ENCODE peak calls at places on chromosome 22, in nine cellular contexts. One of them, this sample, is unnamed.

GRCh38 chr22:31343235-31344191 is 2.6 kb downstream of the PATZ1 start:
- DNase-seq in Peyer's patch: peak; percentile 60
- DNase-seq in chondrocyte: no peak
- DNase-seq in AG09319: no peak
- DNase-seq in CD8-positive, alpha-beta T cell: no peak
- DNase-seq in HFFc6: no peak
- DNase-seq in ovary: peak; percentile 61
- DNase-seq in astrocyte of the spinal cord: no peak
- DNase-seq in endothelial cell of umbilical vein: peak; percentile 46
- DNase-seq in this sample: no peak

GRCh38 chr22:26321469-26321913 is 107.6 kb upstream of the ASPHD2 start:
- DNase-seq in Peyer's patch: no peak
- DNase-seq in chondrocyte: no peak
- DNase-seq in AG09319: peak; percentile 38
- DNase-seq in CD8-positive, alpha-beta T cell: no peak
- DNase-seq in HFFc6: peak; percentile 86
- DNase-seq in ovary: no peak
- DNase-seq in astrocyte of the spinal cord: peak; percentile 31
- DNase-seq in endothelial cell of umbilical vein: no peak
- DNase-seq in this sample: peak; percentile 90

GRCh38 chr22:24025475-24025874 is 14.4 kb downstream of the CABIN1 start:
- DNase-seq in Peyer's patch: no peak
- DNase-seq in chondrocyte: no peak
- DNase-seq in AG09319: no peak
- DNase-seq in CD8-positive, alpha-beta T cell: no peak
- DNase-seq in HFFc6: no peak
- DNase-seq in ovary: no peak
- DNase-seq in astrocyte of the spinal cord: no peak
- DNase-seq in endothelial cell of umbilical vein: no peak
- DNase-seq in this sample: no peak

GRCh38 chr22:45480717-45481116 is 22.0 kb upstream of the FBLN1 start:
- DNase-seq in Peyer's patch: no peak
- DNase-seq in chondrocyte: no peak
- DNase-seq in AG09319: no peak
- DNase-seq in CD8-positive, alpha-beta T cell: no peak
- DNase-seq in HFFc6: no peak
- DNase-seq in ovary: no peak
- DNase-seq in astrocyte of the spinal cord: no peak
- DNase-seq in endothelial cell of umbilical vein: no peak
- DNase-seq in this sample: no peak

GRCh38 chr22:35517769-35518530 is 22.7 kb upstream of the RASD2 start:
- DNase-seq in Peyer's patch: peak; percentile 66
- DNase-seq in chondrocyte: no peak
- DNase-seq in AG09319: no peak
- DNase-seq in CD8-positive, alpha-beta T cell: no peak
- DNase-seq in HFFc6: no peak
- DNase-seq in ovary: no peak
- DNase-seq in astrocyte of the spinal cord: no peak
- DNase-seq in endothelial cell of umbilical vein: no peak
- DNase-seq in this sample: no peak

GRCh38 chr22:23248583-23248982 is 68.3 kb downstream of the BCR start:
- DNase-seq in Peyer's patch: no peak
- DNase-seq in chondrocyte: no peak
- DNase-seq in AG09319: no peak
- DNase-seq in CD8-positive, alpha-beta T cell: no peak
- DNase-seq in HFFc6: no peak
- DNase-seq in ovary: no peak
- DNase-seq in astrocyte of the spinal cord: peak; percentile 44
- DNase-seq in endothelial cell of umbilical vein: peak; percentile 35
- DNase-seq in this sample: no peak

GRCh38 chr22:41573677-41574264 is 13.0 kb downstream of the CSDC2 start:
- DNase-seq in Peyer's patch: no peak
- DNase-seq in chondrocyte: no peak
- DNase-seq in AG09319: no peak
- DNase-seq in CD8-positive, alpha-beta T cell: no peak
- DNase-seq in HFFc6: no peak
- DNase-seq in ovary: no peak
- DNase-seq in astrocyte of the spinal cord: no peak
- DNase-seq in endothelial cell of umbilical vein: no peak
- DNase-seq in this sample: no peak

GRCh38 chr22:22935056-22935545 is 47.5 kb downstream of the IGLL5 start:
- DNase-seq in Peyer's patch: no peak
- DNase-seq in chondrocyte: peak; percentile 59
- DNase-seq in AG09319: no peak
- DNase-seq in CD8-positive, alpha-beta T cell: no peak
- DNase-seq in HFFc6: no peak
- DNase-seq in ovary: no peak
- DNase-seq in astrocyte of the spinal cord: no peak
- DNase-seq in endothelial cell of umbilical vein: no peak
- DNase-seq in this sample: no peak

GRCh38 chr22:22316589-22316988 is 72.0 kb downstream of the VPREB1 start:
- DNase-seq in Peyer's patch: no peak
- DNase-seq in chondrocyte: no peak
- DNase-seq in AG09319: no peak
- DNase-seq in CD8-positive, alpha-beta T cell: no peak
- DNase-seq in HFFc6: no peak
- DNase-seq in ovary: no peak
- DNase-seq in astrocyte of the spinal cord: no peak
- DNase-seq in endothelial cell of umbilical vein: no peak
- DNase-seq in this sample: no peak

GRCh38 chr22:24370426-24370825 is 57.0 kb upstream of the ADORA2A start:
- DNase-seq in Peyer's patch: no peak
- DNase-seq in chondrocyte: no peak
- DNase-seq in AG09319: no peak
- DNase-seq in CD8-positive, alpha-beta T cell: no peak
- DNase-seq in HFFc6: no peak
- DNase-seq in ovary: no peak
- DNase-seq in astrocyte of the spinal cord: no peak
- DNase-seq in endothelial cell of umbilical vein: peak; percentile 62
- DNase-seq in this sample: no peak

GRCh38 chr22:40107756-40108437 is 69.8 kb upstream of the TNRC6B start:
- DNase-seq in Peyer's patch: no peak
- DNase-seq in chondrocyte: no peak
- DNase-seq in AG09319: peak; percentile 16
- DNase-seq in CD8-positive, alpha-beta T cell: no peak
- DNase-seq in HFFc6: peak; percentile 58
- DNase-seq in ovary: no peak
- DNase-seq in astrocyte of the spinal cord: peak; percentile 5
- DNase-seq in endothelial cell of umbilical vein: no peak
- DNase-seq in this sample: no peak

GRCh38 chr22:33242078-33242477 is 183.9 kb upstream of the SYN3 start:
- DNase-seq in Peyer's patch: no peak
- DNase-seq in chondrocyte: no peak
- DNase-seq in AG09319: no peak
- DNase-seq in CD8-positive, alpha-beta T cell: no peak
- DNase-seq in HFFc6: no peak
- DNase-seq in ovary: no peak
- DNase-seq in astrocyte of the spinal cord: no peak
- DNase-seq in endothelial cell of umbilical vein: no peak
- DNase-seq in this sample: no peak

GRCh38 chr22:22616636-22617035 is 27.8 kb upstream of the GGTLC2 start:
- DNase-seq in Peyer's patch: no peak
- DNase-seq in chondrocyte: no peak
- DNase-seq in AG09319: no peak
- DNase-seq in CD8-positive, alpha-beta T cell: no peak
- DNase-seq in HFFc6: no peak
- DNase-seq in ovary: no peak
- DNase-seq in astrocyte of the spinal cord: no peak
- DNase-seq in endothelial cell of umbilical vein: no peak
- DNase-seq in this sample: no peak

GRCh38 chr22:24494535-24495364 is at the start of gene UPB1:
- DNase-seq in Peyer's patch: peak; percentile 55
- DNase-seq in chondrocyte: peak; percentile 91
- DNase-seq in AG09319: no peak
- DNase-seq in CD8-positive, alpha-beta T cell: no peak
- DNase-seq in HFFc6: no peak
- DNase-seq in ovary: no peak
- DNase-seq in astrocyte of the spinal cord: no peak
- DNase-seq in endothelial cell of umbilical vein: no peak
- DNase-seq in this sample: no peak

GRCh38 chr22:28882545-28882877 is 861 bp upstream of the ZNRF3 start:
- DNase-seq in Peyer's patch: no peak
- DNase-seq in chondrocyte: no peak
- DNase-seq in AG09319: no peak
- DNase-seq in CD8-positive, alpha-beta T cell: no peak
- DNase-seq in HFFc6: no peak
- DNase-seq in ovary: no peak
- DNase-seq in astrocyte of the spinal cord: peak; percentile 21
- DNase-seq in endothelial cell of umbilical vein: no peak
- DNase-seq in this sample: no peak

GRCh38 chr22:28883657-28883916 is 215 bp downstream of the ZNRF3 start:
- DNase-seq in Peyer's patch: no peak
- DNase-seq in chondrocyte: peak; percentile 63
- DNase-seq in AG09319: no peak
- DNase-seq in CD8-positive, alpha-beta T cell: no peak
- DNase-seq in HFFc6: no peak
- DNase-seq in ovary: no peak
- DNase-seq in astrocyte of the spinal cord: no peak
- DNase-seq in endothelial cell of umbilical vein: no peak
- DNase-seq in this sample: no peak

GRCh38 chr22:28884754-28885375 is 1.5 kb downstream of the ZNRF3 start:
- DNase-seq in Peyer's patch: no peak
- DNase-seq in chondrocyte: no peak
- DNase-seq in AG09319: no peak
- DNase-seq in CD8-positive, alpha-beta T cell: no peak
- DNase-seq in HFFc6: no peak
- DNase-seq in ovary: no peak
- DNase-seq in astrocyte of the spinal cord: no peak
- DNase-seq in endothelial cell of umbilical vein: no peak
- DNase-seq in this sample: no peak

GRCh38 chr22:28882878-28883656 is at the start of gene ZNRF3:
- DNase-seq in Peyer's patch: peak; percentile 96
- DNase-seq in chondrocyte: peak; percentile 97
- DNase-seq in AG09319: peak; percentile 87
- DNase-seq in CD8-positive, alpha-beta T cell: peak; percentile 92
- DNase-seq in HFFc6: peak; percentile 82
- DNase-seq in ovary: peak; percentile 94
- DNase-seq in astrocyte of the spinal cord: peak; percentile 94
- DNase-seq in endothelial cell of umbilical vein: peak; percentile 79
- DNase-seq in this sample: peak; percentile 50

GRCh38 chr22:28883917-28884753 is 763 bp downstream of the ZNRF3 start:
- DNase-seq in Peyer's patch: peak; percentile 61
- DNase-seq in chondrocyte: peak; percentile 81
- DNase-seq in AG09319: no peak
- DNase-seq in CD8-positive, alpha-beta T cell: peak; percentile 1
- DNase-seq in HFFc6: no peak
- DNase-seq in ovary: peak; percentile 55
- DNase-seq in astrocyte of the spinal cord: no peak
- DNase-seq in endothelial cell of umbilical vein: peak; percentile 27
- DNase-seq in this sample: no peak
- TF ChIP-seq CTCF in Peyer's patch: no peak
- TF ChIP-seq CTCF in chondrocyte: peak; percentile 38
- TF ChIP-seq CTCF in AG09319: no peak
- TF ChIP-seq CTCF in CD8-positive, alpha-beta T cell: no peak
- TF ChIP-seq CTCF in HFFc6: no peak
- TF ChIP-seq CTCF in ovary: no peak
- TF ChIP-seq CTCF in astrocyte of the spinal cord: no peak
- TF ChIP-seq CTCF in endothelial cell of umbilical vein: no peak
- TF ChIP-seq CTCF in this sample: no peak

GRCh38 chr22:37196539-37197450 is 8.7 kb upstream of the C1QTNF6 start:
- DNase-seq in Peyer's patch: peak; percentile 87
- DNase-seq in chondrocyte: peak; percentile 66
- DNase-seq in AG09319: peak; percentile 73
- DNase-seq in CD8-positive, alpha-beta T cell: no peak
- DNase-seq in HFFc6: peak; percentile 88
- DNase-seq in ovary: peak; percentile 92
- DNase-seq in astrocyte of the spinal cord: peak; percentile 77
- DNase-seq in endothelial cell of umbilical vein: peak; percentile 74
- DNase-seq in this sample: peak; percentile 41
- TF ChIP-seq CTCF in Peyer's patch: peak; percentile 7
- TF ChIP-seq CTCF in chondrocyte: no peak
- TF ChIP-seq CTCF in AG09319: peak; percentile 13
- TF ChIP-seq CTCF in CD8-positive, alpha-beta T cell: no peak
- TF ChIP-seq CTCF in HFFc6: peak; percentile 42
- TF ChIP-seq CTCF in ovary: no peak
- TF ChIP-seq CTCF in astrocyte of the spinal cord: no peak
- TF ChIP-seq CTCF in endothelial cell of umbilical vein: no peak
- TF ChIP-seq CTCF in this sample: no peak

GRCh38 chr22:43740587-43741270 is 71.4 kb downstream of the EFCAB6 start:
- DNase-seq in Peyer's patch: no peak
- DNase-seq in chondrocyte: no peak
- DNase-seq in AG09319: no peak
- DNase-seq in CD8-positive, alpha-beta T cell: no peak
- DNase-seq in HFFc6: no peak
- DNase-seq in ovary: no peak
- DNase-seq in astrocyte of the spinal cord: no peak
- DNase-seq in endothelial cell of umbilical vein: no peak
- DNase-seq in this sample: no peak

GRCh38 chr22:43743929-43744643 is 68.0 kb downstream of the EFCAB6 start:
- DNase-seq in Peyer's patch: no peak
- DNase-seq in chondrocyte: no peak
- DNase-seq in AG09319: no peak
- DNase-seq in CD8-positive, alpha-beta T cell: no peak
- DNase-seq in HFFc6: no peak
- DNase-seq in ovary: no peak
- DNase-seq in astrocyte of the spinal cord: no peak
- DNase-seq in endothelial cell of umbilical vein: no peak
- DNase-seq in this sample: no peak

GRCh38 chr22:43745783-43746356 is 66.2 kb downstream of the EFCAB6 start:
- DNase-seq in Peyer's patch: no peak
- DNase-seq in chondrocyte: no peak
- DNase-seq in AG09319: no peak
- DNase-seq in CD8-positive, alpha-beta T cell: no peak
- DNase-seq in HFFc6: no peak
- DNase-seq in ovary: no peak
- DNase-seq in astrocyte of the spinal cord: no peak
- DNase-seq in endothelial cell of umbilical vein: no peak
- DNase-seq in this sample: no peak

GRCh38 chr22:43742551-43742950 is 69.6 kb downstream of the EFCAB6 start:
- DNase-seq in Peyer's patch: no peak
- DNase-seq in chondrocyte: no peak
- DNase-seq in AG09319: no peak
- DNase-seq in CD8-positive, alpha-beta T cell: no peak
- DNase-seq in HFFc6: no peak
- DNase-seq in ovary: no peak
- DNase-seq in astrocyte of the spinal cord: no peak
- DNase-seq in endothelial cell of umbilical vein: no peak
- DNase-seq in this sample: no peak

DNA sequence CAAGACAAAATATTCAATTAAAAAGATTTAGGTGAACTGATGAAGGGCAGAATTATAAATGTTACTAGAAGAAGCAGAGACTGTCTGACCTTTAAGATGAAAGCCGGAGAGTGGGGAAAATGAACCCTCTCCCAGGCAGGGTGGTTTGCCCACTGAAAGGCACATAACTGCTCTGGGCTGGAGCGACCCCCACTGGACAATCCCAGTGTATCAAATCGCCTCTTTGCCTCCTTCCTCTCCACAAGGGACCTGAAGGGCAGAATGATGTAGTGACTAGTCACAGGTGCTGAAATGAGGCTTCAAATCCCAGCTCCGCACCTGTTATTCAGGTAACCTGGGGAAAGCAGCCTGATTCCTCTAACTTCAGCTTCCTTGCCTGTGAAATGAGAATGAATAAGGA is 69.0 kb downstream of the EFCAB6 start:
- DNase-seq in Peyer's patch: no peak
- DNase-seq in chondrocyte: no peak
- DNase-seq in AG09319: no peak
- DNase-seq in CD8-positive, alpha-beta T cell: no peak
- DNase-seq in HFFc6: no peak
- DNase-seq in ovary: no peak
- DNase-seq in astrocyte of the spinal cord: no peak
- DNase-seq in endothelial cell of umbilical vein: no peak
- DNase-seq in this sample: no peak
- TF ChIP-seq CTCF in Peyer's patch: no peak
- TF ChIP-seq CTCF in chondrocyte: peak; percentile 14
- TF ChIP-seq CTCF in AG09319: peak; percentile 27
- TF ChIP-seq CTCF in CD8-positive, alpha-beta T cell: no peak
- TF ChIP-seq CTCF in HFFc6: no peak
- TF ChIP-seq CTCF in ovary: no peak
- TF ChIP-seq CTCF in astrocyte of the spinal cord: peak; percentile 11
- TF ChIP-seq CTCF in endothelial cell of umbilical vein: no peak
- TF ChIP-seq CTCF in this sample: no peak

GRCh38 chr22:29702025-29702930 is 17.5 kb upstream of the CABP7 start:
- DNase-seq in Peyer's patch: peak; percentile 51
- DNase-seq in chondrocyte: no peak
- DNase-seq in AG09319: no peak
- DNase-seq in CD8-positive, alpha-beta T cell: no peak
- DNase-seq in HFFc6: no peak
- DNase-seq in ovary: no peak
- DNase-seq in astrocyte of the spinal cord: no peak
- DNase-seq in endothelial cell of umbilical vein: no peak
- DNase-seq in this sample: no peak
- TF ChIP-seq CTCF in Peyer's patch: no peak
- TF ChIP-seq CTCF in chondrocyte: no peak
- TF ChIP-seq CTCF in AG09319: no peak
- TF ChIP-seq CTCF in CD8-positive, alpha-beta T cell: no peak
- TF ChIP-seq CTCF in HFFc6: peak; percentile 48
- TF ChIP-seq CTCF in ovary: no peak
- TF ChIP-seq CTCF in astrocyte of the spinal cord: no peak
- TF ChIP-seq CTCF in endothelial cell of umbilical vein: no peak
- TF ChIP-seq CTCF in this sample: no peak

This sample was measured in AG04449.